ENCODE peak calls at places on chromosomes 3 and 15, in five cellular contexts. V is IMR-90, D is psoas muscle, R is choroid plexus epithelial cell, T is SK-N-SH. Y is an unnamed sample.

GRCh38 chr3:42300013-42300412 is 34.0 kb upstream of the CCK start:
- DNase-seq in V (peak; percentile 40), R (peak; percentile 67), T (no peak), D (no peak), Y (no peak)

GRCh38 chr3:65811917-65812316 is 226.8 kb downstream of the MAGI1 start:
- DNase-seq in R (peak; percentile 69), V (peak; percentile 13), D (no peak), T (no peak), Y (no peak)

GRCh38 chr3:122307987-122308386 is 17.1 kb upstream of the CSTA start:
- DNase-seq in D (no peak), T (no peak), V (no peak), R (no peak), Y (no peak)

GRCh38 chr3:49699281-49699723 is 9.9 kb downstream of the RNF123 start:
- DNase-seq in V (no peak), T (no peak), R (no peak), D (no peak), Y (no peak)

GRCh38 chr3:58005662-58006061 is 2.6 kb upstream of the FLNB start:
- DNase-seq in T (no peak), V (peak; percentile 76), R (no peak), D (no peak), Y (no peak)

GRCh38 chr3:164094546-164094945 is 983.8 kb downstream of the SI start:
- DNase-seq in R (no peak), V (no peak), T (no peak), D (no peak), Y (no peak)

GRCh38 chr15:35958021-35958420 is 412.1 kb upstream of the DPH6 start:
- DNase-seq in T (peak; percentile 22), D (no peak), V (peak; percentile 68), R (peak; percentile 26), Y (no peak)

GRCh38 chr3:198071602-198072285 is 111.7 kb downstream of the LMLN start:
- DNase-seq in R (peak; percentile 100), V (peak; percentile 97), T (no peak), D (no peak), Y (no peak)

GRCh38 chr3:147359177-147360062 is 46.9 kb downstream of the ZIC4 start:
- DNase-seq in R (no peak), V (no peak), D (no peak), T (no peak), Y (no peak)

GRCh38 chr3:126261037-126261436 is 80.7 kb upstream of the ALDH1L1 start:
- DNase-seq in V (peak; percentile 61), T (no peak), D (peak; percentile 72), R (peak; percentile 80), Y (no peak)

GRCh38 chr3:46408853-46409252 is 1.8 kb downstream of the CCRL2 start:
- DNase-seq in V (no peak), R (no peak), D (no peak), T (no peak), Y (no peak)
- TF ChIP-seq CTCF in V (no peak), R (no peak), D (no peak), T (no peak), Y (no peak)

DNA sequence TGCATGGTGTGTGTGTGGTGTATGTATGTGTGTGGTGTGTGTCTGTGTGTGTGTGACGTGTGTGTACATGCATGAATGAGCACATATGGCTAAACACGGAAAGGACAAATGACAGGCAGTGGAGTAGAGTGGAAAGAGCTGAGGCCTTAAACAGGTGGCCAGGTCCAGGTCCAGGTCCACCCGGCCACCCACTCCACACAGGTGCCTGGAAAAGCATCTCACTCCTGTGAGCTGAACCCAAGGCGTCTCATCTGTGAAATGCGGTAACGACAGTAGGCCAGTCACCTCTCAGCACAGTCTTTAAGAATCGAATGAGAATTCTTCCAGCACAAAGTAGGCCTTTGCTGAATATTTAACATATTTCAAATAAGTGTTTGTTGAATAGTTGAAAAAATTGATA is 58.7 kb downstream of the ATP10A start:
- DNase-seq in D (no peak), V (no peak), R (no peak), T (no peak), Y (no peak)
- TF ChIP-seq CTCF in D (no peak), V (no peak), R (no peak), T (no peak), Y (no peak)

GRCh38 chr15:101393172-101393571 is 96.3 kb downstream of the PCSK6 start:
- DNase-seq in D (no peak), V (no peak), R (no peak), T (no peak), Y (no peak)

GRCh38 chr15:101390462-101390861 is 95.4 kb upstream of the SNRPA1 start:
- DNase-seq in R (no peak), V (no peak), T (no peak), D (no peak), Y (no peak)

GRCh38 chr15:101390060-101390459 is 95.0 kb upstream of the SNRPA1 start:
- DNase-seq in V (no peak), D (no peak), T (no peak), R (no peak), Y (no peak)

GRCh38 chr15:101391981-101392566 is 97.0 kb upstream of the SNRPA1 start:
- DNase-seq in V (no peak), D (no peak), T (no peak), R (no peak), Y (no peak)

DNA sequence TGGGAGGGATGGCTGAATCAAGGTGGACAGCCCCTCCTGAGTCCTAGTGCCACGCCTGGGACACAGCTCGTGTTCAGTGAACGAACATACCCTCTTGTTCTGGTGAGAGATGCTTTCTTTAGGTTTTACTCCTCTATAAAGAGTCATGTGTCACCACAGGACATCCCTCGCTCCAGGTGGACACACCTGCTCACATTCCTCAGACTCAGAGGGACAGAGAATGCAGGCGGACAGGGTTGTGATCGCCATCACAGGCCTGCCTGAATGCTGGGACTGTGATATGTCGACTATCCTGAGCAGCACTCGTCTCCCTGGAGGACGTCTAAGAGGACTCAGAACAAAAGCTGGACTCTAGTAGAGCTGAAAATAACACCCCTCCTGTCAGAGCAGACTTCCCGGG is 96.4 kb upstream of the SNRPA1 start:
- DNase-seq in T (no peak), V (no peak), D (no peak), R (no peak), Y (no peak)
- TF ChIP-seq CTCF in T (no peak), V (no peak), D (no peak), R (no peak), Y (no peak)

GRCh38 chr15:55627730-55628368 is 39.7 kb upstream of the PYGO1 start:
- DNase-seq in D (peak; percentile 22), V (peak; percentile 95), T (no peak), R (peak; percentile 97), Y (no peak)
- TF ChIP-seq CTCF in D (no peak), V (peak; percentile 4), T (peak; percentile 32), R (peak; percentile 36), Y (no peak)

DNA sequence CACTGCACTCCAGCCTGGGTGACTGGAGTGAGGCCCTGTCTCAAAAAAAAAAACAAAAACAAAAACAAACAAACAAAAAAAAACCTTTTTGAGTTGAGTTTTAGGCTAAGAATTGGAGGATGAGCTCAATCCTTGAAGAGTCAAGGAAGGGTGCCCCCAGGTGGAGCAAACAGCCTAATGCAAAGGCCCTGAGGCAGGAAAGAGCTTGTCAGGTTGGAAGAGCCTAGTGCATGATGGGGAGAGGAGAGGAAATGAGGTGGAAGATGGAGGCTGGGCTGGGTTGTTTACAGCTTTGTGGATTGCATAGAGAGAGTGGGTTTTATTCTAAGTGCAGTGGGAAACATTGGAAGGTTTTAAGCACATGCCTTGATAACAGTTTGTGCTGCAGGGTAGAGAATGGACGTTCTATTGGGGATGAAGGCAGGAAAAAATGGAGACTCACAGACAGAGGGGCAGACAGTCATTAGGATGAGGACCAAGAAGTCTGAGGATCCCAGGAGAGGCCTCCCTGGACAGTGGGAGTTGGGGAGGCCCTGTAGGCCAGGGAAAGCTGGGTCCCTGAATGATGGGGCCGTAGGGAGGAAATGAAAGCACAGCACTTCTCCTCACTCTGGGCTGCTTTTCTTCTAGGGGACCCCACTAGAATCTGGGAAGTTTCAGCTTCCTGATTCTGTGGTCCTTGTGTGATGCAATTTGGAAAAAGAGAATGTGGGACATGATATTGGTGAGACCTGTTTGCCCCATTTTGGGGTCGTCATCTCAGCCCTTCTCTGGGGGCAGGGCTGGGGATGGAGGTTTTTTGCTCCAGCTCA is 1.9 kb upstream of the SNX22 start:
- DNase-seq in T (no peak), V (no peak), R (no peak), D (no peak), Y (no peak)
- TF ChIP-seq CTCF in T (no peak), V (peak; percentile 19), R (peak; percentile 35), D (no peak), Y (no peak)

GRCh38 chr3:12044860-12045259 is 40.7 kb downstream of the SYN2 start:
- DNase-seq in D (no peak), V (no peak), T (peak; percentile 73), R (no peak), Y (no peak)

GRCh38 chr3:12041476-12041875 is 37.3 kb downstream of the SYN2 start:
- DNase-seq in R (no peak), T (no peak), V (no peak), D (no peak), Y (no peak)

GRCh38 chr3:12042638-12043037 is 38.5 kb downstream of the SYN2 start:
- DNase-seq in D (no peak), R (no peak), T (no peak), V (no peak), Y (no peak)

GRCh38 chr3:12049675-12050074 is 45.5 kb downstream of the SYN2 start:
- DNase-seq in T (no peak), V (peak; percentile 3), D (no peak), R (peak; percentile 41), Y (no peak)

DNA sequence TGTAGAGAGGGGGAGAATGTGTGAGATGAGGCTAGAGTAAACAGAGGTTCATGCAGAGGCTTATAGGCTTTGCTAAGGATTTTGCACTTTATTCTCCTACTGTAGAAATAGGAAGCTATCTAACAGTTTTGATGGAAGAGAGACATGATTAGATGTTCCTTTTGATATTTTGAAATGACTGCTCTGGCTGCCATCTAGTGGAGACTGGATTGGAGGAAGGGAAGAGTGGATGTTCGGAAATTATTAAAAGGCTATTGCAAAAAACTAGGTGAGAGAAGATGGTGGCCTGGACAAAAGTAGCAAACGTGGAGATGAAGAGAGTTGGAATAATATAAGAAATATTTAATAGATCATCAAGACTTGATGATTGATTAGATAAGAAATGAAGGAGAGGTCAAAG is 42.2 kb downstream of the SYN2 start:
- DNase-seq in V (no peak), D (no peak), R (peak; percentile 29), T (peak; percentile 42), Y (no peak)
- TF ChIP-seq CTCF in V (no peak), D (no peak), R (peak; percentile 56), T (peak; percentile 26), Y (no peak)

GRCh38 chr15:25797035-25797434 is 66.1 kb downstream of the ATP10A start:
- DNase-seq in V (no peak), T (no peak), R (no peak), D (no peak), Y (no peak)

GRCh38 chr15:25793354-25794050 is 69.6 kb downstream of the ATP10A start:
- DNase-seq in V (no peak), D (no peak), T (no peak), R (no peak), Y (no peak)

GRCh38 chr15:25796395-25796794 is 66.7 kb downstream of the ATP10A start:
- DNase-seq in D (no peak), T (no peak), R (no peak), V (no peak), Y (no peak)

GRCh38 chr15:25795712-25796111 is 67.4 kb downstream of the ATP10A start:
- DNase-seq in V (no peak), D (no peak), R (no peak), T (no peak), Y (no peak)

DNA sequence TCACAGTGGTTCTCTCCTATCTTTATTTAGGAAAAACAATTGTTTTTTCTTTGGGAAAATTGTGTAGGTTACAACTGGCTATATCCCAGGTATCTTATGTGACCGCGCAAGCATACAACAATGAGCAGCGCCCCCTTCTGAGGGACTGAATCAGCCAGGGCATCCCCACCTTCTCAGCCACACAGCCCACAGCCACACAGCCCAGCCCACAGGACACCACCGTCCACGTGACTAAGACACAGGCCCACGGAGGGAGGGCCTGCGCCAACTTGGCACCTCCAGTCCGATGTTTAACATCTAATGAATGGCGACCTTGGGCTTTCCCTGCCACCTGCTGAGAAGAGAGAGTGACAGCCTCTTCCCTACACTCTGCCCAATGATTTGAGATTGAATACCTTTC is 68.1 kb downstream of the ATP10A start:
- DNase-seq in R (no peak), T (no peak), D (no peak), V (no peak), Y (no peak)
- TF ChIP-seq CTCF in R (no peak), T (no peak), D (no peak), V (no peak), Y (no peak)